ENCODE peak calls at places on chromosomes 5 and 9, in ten cellular contexts. S is GM12865, A is Peyer's patch, P is AG09319, O is GM20000, J is cardiac muscle cell, T is transverse colon, H is astrocyte, X is heart left ventricle, U is esophagus muscularis mucosa. L is an unnamed sample.

GRCh38 chr5:143806568-143806967 is 5.4 kb upstream of the HMHB1 start:
- DNase-seq in S (peak; percentile 77), T (no peak), A (no peak), H (no peak), P (no peak), J (peak; percentile 12), U (no peak), X (no peak), O (no peak), L (no peak)

GRCh38 chr5:61966558-61966957 is 339.4 kb upstream of the KIF2A start:
- DNase-seq in A (no peak), U (peak; percentile 8), P (no peak), H (no peak), J (no peak), T (no peak), O (no peak), S (no peak), X (no peak), L (no peak)

GRCh38 chr5:71832812-71833456 is 113.9 kb downstream of the CARTPT start:
- DNase-seq in O (no peak), T (no peak), H (no peak), J (no peak), S (no peak), A (no peak), U (no peak), X (no peak), P (no peak), L (no peak)

GRCh38 chr9:976805-977360 is 428 bp downstream of the DMRT3 start:
- DNase-seq in A (no peak), U (peak; percentile 75), X (no peak), J (no peak), H (no peak), T (no peak), O (peak; percentile 46), P (no peak), S (no peak), L (no peak)

GRCh38 chr9:6052520-6052919 is 37.1 kb upstream of the RANBP6 start:
- DNase-seq in O (no peak), J (no peak), X (no peak), A (no peak), H (no peak), T (no peak), P (no peak), S (no peak), U (no peak), L (no peak)

GRCh38 chr5:55509097-55509496 is 25.7 kb downstream of the PLPP1 start:
- DNase-seq in P (no peak), X (no peak), H (no peak), S (no peak), J (no peak), U (no peak), T (no peak), A (no peak), O (no peak), L (no peak)

GRCh38 chr5:125584119-125584518 is 837.7 kb upstream of the ZNF608 start:
- DNase-seq in H (peak; percentile 68), P (no peak), A (no peak), U (no peak), X (no peak), O (no peak), J (peak; percentile 79), T (no peak), S (no peak), L (no peak)

GRCh38 chr5:98638701-98639100 is 134.8 kb upstream of the RGMB start:
- DNase-seq in P (peak; percentile 34), J (peak; percentile 86), H (peak; percentile 95), A (no peak), S (no peak), U (no peak), O (no peak), T (no peak), X (peak; percentile 53), L (no peak)

GRCh38 chr9:95171001-95171400 is 146.5 kb downstream of the FANCC start:
- DNase-seq in T (no peak), O (peak; percentile 47), H (peak; percentile 56), P (no peak), A (no peak), U (no peak), J (peak; percentile 45), S (peak; percentile 52), X (no peak), L (no peak)

GRCh38 chr5:72464071-72464470 is 43.1 kb downstream of the ZNF366 start:
- DNase-seq in A (no peak), S (no peak), X (no peak), P (no peak), O (no peak), J (peak; percentile 64), H (no peak), T (no peak), U (no peak), L (no peak)

GRCh38 chr5:55154893-55155292 is 5.1 kb upstream of the GPX8 start:
- DNase-seq in T (no peak), A (no peak), S (no peak), H (peak; percentile 81), U (no peak), P (no peak), X (no peak), J (peak; percentile 73), O (no peak), L (no peak)

GRCh38 chr9:4793412-4794005 is 765 bp downstream of the RCL1 start:
- DNase-seq in J (no peak), U (no peak), P (no peak), O (no peak), S (no peak), H (peak; percentile 9), X (no peak), T (no peak), A (no peak), L (no peak)

GRCh38 chr5:111197523-111197922 is 26.7 kb upstream of the CAMK4 start:
- DNase-seq in T (no peak), H (no peak), X (no peak), O (no peak), J (peak; percentile 43), P (no peak), S (no peak), U (no peak), A (no peak), L (no peak)

GRCh38 chr9:87950296-87950695 is 24.0 kb downstream of the CDK20 start:
- DNase-seq in A (no peak), J (no peak), T (no peak), P (no peak), O (no peak), U (no peak), S (no peak), X (no peak), H (no peak), L (no peak)

GRCh38 chr5:115072266-115073056 is 97.2 kb downstream of the TRIM36 start:
- DNase-seq in O (no peak), H (no peak), T (no peak), J (no peak), S (no peak), P (no peak), X (no peak), A (no peak), U (no peak), L (no peak)

GRCh38 chr9:96508227-96508940 is 58.4 kb downstream of the HABP4 start:
- DNase-seq in O (no peak), J (no peak), T (no peak), A (no peak), U (no peak), P (no peak), X (no peak), H (no peak), S (no peak), L (no peak)

GRCh38 chr9:136685792-136686533 is 1.3 kb downstream of the AGPAT2 start:
- DNase-seq in U (no peak), T (no peak), S (no peak), P (no peak), X (no peak), J (no peak), A (no peak), O (no peak), H (no peak), L (no peak)
- TF ChIP-seq CTCF in U (no peak), T (no peak), S (no peak), P (no peak), X (no peak), J (peak; percentile 6), A (no peak), O (no peak), H (no peak), L (no peak)

DNA sequence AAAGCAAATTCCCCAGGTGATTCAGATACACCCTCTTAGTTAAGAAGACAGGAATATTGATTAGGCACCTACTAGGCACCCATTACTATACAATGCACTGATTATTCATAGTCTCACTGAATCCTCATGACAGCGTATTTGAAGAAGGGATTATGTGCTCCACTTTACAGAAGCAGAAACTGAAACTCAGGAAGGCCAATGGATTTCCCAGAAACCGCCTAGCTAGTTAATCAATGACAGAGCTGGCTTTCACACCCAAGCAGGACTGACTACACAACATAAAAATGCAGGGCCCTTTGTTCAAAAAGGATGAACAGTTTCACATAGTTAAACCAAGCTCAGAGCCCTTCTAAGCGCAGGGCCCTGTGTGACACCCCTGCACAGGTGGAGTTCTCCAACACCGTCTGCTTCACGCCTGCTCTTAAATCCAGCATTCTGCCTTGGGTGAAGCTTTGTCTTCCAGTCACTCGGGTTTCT is 117.3 kb downstream of the TTLL11 start:
- DNase-seq in H (peak; percentile 73), P (no peak), X (no peak), U (no peak), O (no peak), A (no peak), T (peak; percentile 49), J (no peak), S (no peak), L (no peak)
- TF ChIP-seq CTCF in H (no peak), P (no peak), X (no peak), U (no peak), O (no peak), A (no peak), T (no peak), J (no peak), S (no peak), L (no peak)

GRCh38 chr5:74056789-74057164 is 430.8 kb downstream of the ARHGEF28 start:
- DNase-seq in O (peak; percentile 6), S (peak; percentile 40), X (no peak), P (no peak), T (peak; percentile 36), J (peak; percentile 55), U (no peak), H (peak; percentile 23), A (no peak), L (no peak)
- TF ChIP-seq CTCF in O (no peak), S (peak; percentile 27), X (peak; percentile 57), P (peak; percentile 25), T (peak; percentile 33), J (peak; percentile 51), U (peak; percentile 31), H (peak; percentile 26), A (peak; percentile 48), L (peak; percentile 42)

DNA sequence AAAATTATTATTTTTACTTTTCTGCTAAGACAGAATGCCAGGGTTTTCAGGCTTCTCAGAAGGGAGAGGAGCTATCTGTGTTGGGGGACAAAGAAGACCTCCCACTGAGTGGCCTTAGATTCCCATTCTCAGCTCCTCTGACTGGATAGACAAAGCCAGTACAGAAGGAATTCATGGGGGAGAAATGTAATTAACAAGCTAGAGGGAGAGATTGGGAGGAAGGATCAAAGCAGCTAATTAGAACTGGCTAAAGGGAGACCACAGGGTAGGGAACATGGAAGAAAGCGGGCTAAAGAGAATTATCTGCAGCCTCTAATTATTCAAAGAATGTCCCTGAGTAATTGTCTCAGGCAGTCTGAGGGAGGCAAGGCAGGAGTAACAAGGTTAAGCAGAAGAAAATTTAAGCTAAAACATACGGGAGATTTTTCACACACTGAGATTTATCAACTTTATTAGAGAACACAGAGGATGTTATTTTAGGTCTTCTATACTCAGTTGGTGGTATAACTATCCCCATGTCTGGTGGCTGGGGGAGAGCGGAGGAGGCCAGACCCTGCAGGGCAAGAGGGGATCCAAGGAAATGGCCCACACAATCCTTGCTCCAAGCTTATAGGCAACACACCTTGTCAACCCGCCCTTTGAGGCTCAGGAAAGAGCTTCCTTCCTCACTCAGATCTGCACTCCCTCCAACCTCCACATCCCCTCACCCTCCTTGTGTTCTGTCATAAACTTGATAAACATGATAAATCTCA is 87.7 kb upstream of the LRRTM2 start:
- DNase-seq in J (no peak), O (no peak), A (no peak), S (no peak), P (no peak), T (no peak), U (no peak), H (no peak), X (no peak), L (no peak)
- TF ChIP-seq CTCF in J (no peak), O (no peak), A (no peak), S (no peak), P (no peak), T (no peak), U (no peak), H (no peak), X (no peak), L (no peak)